ENCODE peak calls at places on chromosomes 2 and 18, in eight cellular contexts. B, P, D, K, M, W, C and F are unnamed samples.

GRCh38 chr2:96464651-96465050 is 40.5 kb downstream of the NEURL3 start:
- DNase-seq in P (no peak), B (no peak), D (no peak), W (no peak), M (no peak), K (no peak), C (no peak), F (no peak)

GRCh38 chr2:201618744-201619654 is 24.3 kb downstream of the TMEM237 start:
- DNase-seq in M (peak; percentile 18), P (no peak), B (peak; percentile 56), W (peak; percentile 45), K (peak; percentile 75), D (peak; percentile 63), C (no peak), F (no peak)

GRCh38 chr2:124563415-124563814 is 538.3 kb downstream of the CNTNAP5 start:
- DNase-seq in M (no peak), W (no peak), C (no peak), P (no peak), B (no peak), K (no peak), D (no peak), F (no peak)

GRCh38 chr2:195758846-195759245 is 101.8 kb downstream of the SLC39A10 start:
- DNase-seq in C (no peak), K (no peak), P (no peak), B (no peak), D (no peak), M (no peak), W (no peak), F (no peak)

GRCh38 chr2:126971162-126971480 is 72.4 kb downstream of the TEX51 start:
- DNase-seq in B (no peak), P (no peak), C (no peak), W (no peak), K (no peak), M (no peak), D (no peak), F (no peak)

GRCh38 chr2:160270571-160271113 is 70.6 kb upstream of the ITGB6 start:
- DNase-seq in K (no peak), C (no peak), P (no peak), W (no peak), M (no peak), D (no peak), B (peak; percentile 78), F (peak; percentile 62)

GRCh38 chr2:194867328-194867727 is 789.7 kb upstream of the SLC39A10 start:
- DNase-seq in B (no peak), C (no peak), M (no peak), D (no peak), W (no peak), K (no peak), P (no peak), F (no peak)

GRCh38 chr2:74573747-74574562 is 19.4 kb downstream of the DOK1 start:
- DNase-seq in P (no peak), W (no peak), K (no peak), M (no peak), B (peak; percentile 44), D (no peak), C (no peak), F (peak; percentile 74)

GRCh38 chr2:235414422-235414821 is 79.4 kb upstream of the AGAP1 start:
- DNase-seq in W (peak; percentile 83), B (no peak), C (no peak), M (no peak), P (no peak), D (peak; percentile 18), K (no peak), F (no peak)

GRCh38 chr2:241193276-241193675 is 4.8 kb downstream of the ANO7 start:
- DNase-seq in M (no peak), P (no peak), B (no peak), D (peak; percentile 7), K (no peak), C (no peak), W (no peak), F (no peak)

GRCh38 chr18:31274915-31275314 is 43.0 kb upstream of the DSG1 start:
- DNase-seq in W (peak; percentile 12), B (peak; percentile 69), C (peak; percentile 45), D (no peak), M (no peak), P (no peak), K (no peak), F (no peak)

GRCh38 chr18:45222200-45222599 is 393.1 kb upstream of the SLC14A2 start:
- DNase-seq in M (no peak), W (no peak), K (no peak), C (no peak), B (no peak), P (no peak), D (no peak), F (no peak)

GRCh38 chr2:158045362-158045761 is 56.3 kb upstream of the UPP2 start:
- DNase-seq in D (peak; percentile 68), W (no peak), B (no peak), C (no peak), M (no peak), K (no peak), P (peak; percentile 36), F (no peak)
- TF ChIP-seq CTCF in D (peak; percentile 82), W (no peak), B (no peak), C (no peak), M (no peak), K (no peak), P (peak; percentile 45), F (peak; percentile 33)

DNA sequence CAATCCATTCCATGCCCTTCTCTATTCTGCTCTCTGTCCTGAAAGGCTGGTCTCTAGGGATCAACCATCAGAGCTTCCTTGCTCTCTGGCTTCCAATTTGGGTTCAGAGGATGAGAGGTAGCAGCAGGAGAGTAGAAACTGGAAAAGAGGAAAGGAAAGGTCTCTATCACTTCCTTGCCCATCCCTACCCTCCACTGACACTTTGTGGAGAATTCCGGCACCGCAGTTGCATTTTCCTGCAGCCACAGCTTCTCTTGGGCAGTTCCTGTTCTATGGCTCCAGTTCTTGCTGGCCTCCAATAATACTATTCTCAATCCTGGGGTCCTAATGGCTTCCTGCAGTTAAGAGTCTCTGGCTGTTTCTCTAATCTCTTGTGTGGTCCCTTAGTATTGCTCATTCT is 13.3 kb upstream of the IMPACT start:
- DNase-seq in C (no peak), K (no peak), B (no peak), D (peak; percentile 75), W (peak; percentile 15), P (peak; percentile 54), M (peak; percentile 36), F (no peak)
- TF ChIP-seq CTCF in C (peak; percentile 51), K (no peak), B (peak; percentile 27), D (peak; percentile 73), W (no peak), P (peak; percentile 47), M (no peak), F (peak; percentile 33)

GRCh38 chr2:1582891-1583341 is 161.4 kb downstream of the PXDN start:
- DNase-seq in W (no peak), C (no peak), D (peak; percentile 50), B (no peak), K (no peak), M (no peak), P (no peak), F (no peak)

GRCh38 chr2:1584051-1584531 is 160.2 kb downstream of the PXDN start:
- DNase-seq in B (no peak), P (no peak), W (no peak), M (no peak), C (no peak), K (no peak), D (peak; percentile 52), F (no peak)

GRCh38 chr2:1585635-1586034 is 158.7 kb downstream of the PXDN start:
- DNase-seq in M (no peak), K (no peak), P (no peak), W (no peak), C (no peak), D (peak; percentile 35), B (no peak), F (no peak)

GRCh38 chr2:1584691-1585485 is 159.4 kb downstream of the PXDN start:
- DNase-seq in D (peak; percentile 34), P (no peak), W (no peak), M (no peak), C (no peak), K (no peak), B (peak; percentile 34), F (peak; percentile 5)

DNA sequence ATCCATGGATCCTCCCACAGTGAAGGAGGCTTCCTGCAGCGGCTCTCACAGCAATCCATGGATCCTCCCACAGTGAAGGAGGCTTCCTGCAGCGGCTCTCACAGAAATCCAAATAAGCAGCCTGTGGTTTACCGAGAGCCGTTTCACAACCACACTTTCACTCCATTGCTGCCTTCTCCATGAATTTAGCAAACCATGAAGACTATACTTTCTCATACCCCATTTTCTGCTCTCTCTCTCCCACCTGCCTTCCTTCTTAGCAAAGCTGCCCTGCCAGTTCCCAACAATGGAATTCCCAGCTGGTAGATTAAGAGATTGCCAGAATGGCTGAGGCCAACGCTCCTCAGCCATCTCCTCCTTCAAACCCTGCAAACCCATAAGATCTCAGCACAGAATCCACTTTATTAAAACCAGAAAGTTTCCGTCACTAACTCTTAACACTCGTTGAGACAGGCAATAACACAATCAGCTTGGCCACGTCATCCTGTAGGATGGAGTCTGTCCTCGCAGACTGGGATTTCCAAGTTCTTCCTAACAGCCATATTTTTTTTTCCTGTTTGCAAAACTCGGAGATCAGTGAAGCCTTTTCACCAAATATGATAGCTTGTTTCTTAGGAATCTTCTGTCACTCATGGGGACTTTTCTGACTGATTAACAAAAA is 162.2 kb downstream of the PXDN start:
- DNase-seq in C (no peak), B (no peak), P (peak; percentile 26), K (no peak), M (no peak), D (peak; percentile 60), W (no peak), F (no peak)
- TF ChIP-seq CTCF in C (no peak), B (no peak), P (no peak), K (no peak), M (no peak), D (no peak), W (no peak), F (no peak)

GRCh38 chr18:7735194-7735593 is 168.1 kb downstream of the PTPRM start:
- DNase-seq in B (no peak), C (no peak), D (peak; percentile 75), K (no peak), M (no peak), P (no peak), W (no peak), F (no peak)
- TF ChIP-seq CTCF in B (no peak), C (peak; percentile 27), D (peak; percentile 80), K (peak; percentile 9), M (no peak), P (peak; percentile 24), W (no peak), F (peak; percentile 62)